ENCODE peak calls at places on chromosomes 7 and 10, in five cellular contexts. X, W, D, S and Y are unnamed samples.

GRCh38 chr7:99272476-99273045 is at the start of gene MYH16:
- DNase-seq in D (no peak), S (peak), X (no peak), W (no peak), Y (no peak)

GRCh38 chr10:53166325-53166724 is 393.7 kb upstream of the MBL2 start:
- DNase-seq in D (no peak), S (no peak), W (no peak), X (no peak), Y (no peak)

GRCh38 chr7:98354511-98355249 is 46.2 kb downstream of the BAIAP2L1 start:
- DNase-seq in X (peak), W (no peak), S (peak), D (peak), Y (peak)

GRCh38 chr10:818526-819220 is 112.8 kb downstream of the LARP4B start:
- DNase-seq in X (no peak), S (no peak), W (no peak), D (no peak), Y (no peak)

GRCh38 chr10:52740913-52741675 is 31.5 kb downstream of the MBL2 start:
- DNase-seq in D (peak), X (peak), W (no peak), S (peak), Y (no peak)

GRCh38 chr10:52208394-52208793 is 105.7 kb upstream of the DKK1 start:
- DNase-seq in X (no peak), S (no peak), D (no peak), W (no peak), Y (no peak)

GRCh38 chr7:129362528-129362927 is 71.7 kb upstream of the STRIP2 start:
- DNase-seq in D (no peak), X (no peak), W (no peak), S (no peak), Y (no peak)

GRCh38 chr10:60114765-60115586 is 208.6 kb upstream of the CCDC6 start:
- DNase-seq in D (peak), X (peak), S (peak), W (no peak), Y (peak)

GRCh38 chr10:101032637-101033201 is 1.7 kb downstream of the SFXN3 start:
- DNase-seq in D (peak), X (no peak), S (peak), W (peak), Y (no peak)

GRCh38 chr7:114879554-114879953 is 42.3 kb upstream of the MDFIC start:
- DNase-seq in X (no peak), W (no peak), D (peak), S (no peak), Y (no peak)

GRCh38 chr7:70694357-70694908 is 437.5 kb upstream of the GALNT17 start:
- DNase-seq in X (no peak), D (peak), S (no peak), W (no peak), Y (no peak)

GRCh38 chr7:107659666-107660065 is 962 bp upstream of the SLC26A4 start:
- DNase-seq in D (peak), S (no peak), X (no peak), W (no peak), Y (no peak)

GRCh38 chr7:1579481-1580421 is 9.9 kb upstream of the PSMG3 start:
- DNase-seq in D (peak), S (peak), X (peak), W (no peak), Y (no peak)

GRCh38 chr7:86647340-86648094 is 3.8 kb downstream of the GRM3 start:
- DNase-seq in X (no peak), S (no peak), D (no peak), W (no peak), Y (no peak)

GRCh38 chr10:72612203-72612826 is 13.6 kb downstream of the MICU1 start:
- DNase-seq in X (no peak), W (no peak), D (peak), S (no peak), Y (peak)

GRCh38 chr10:59299933-59300332 is 62.4 kb downstream of the FAM13C start:
- DNase-seq in W (no peak), D (no peak), S (no peak), X (no peak), Y (no peak)

GRCh38 chr7:9307131-9307530 is 873.7 kb downstream of the NXPH1 start:
- DNase-seq in D (no peak), S (no peak), W (no peak), X (no peak), Y (no peak)

GRCh38 chr10:25226775-25227682 is 52.2 kb downstream of the GPR158 start:
- DNase-seq in D (peak), W (no peak), X (peak), S (peak), Y (peak)

GRCh38 chr7:136887317-136887716 is 18.9 kb downstream of the CHRM2 start:
- DNase-seq in W (no peak), D (no peak), X (no peak), S (no peak), Y (no peak)

GRCh38 chr7:41416208-41416595 is 286.7 kb downstream of the INHBA start:
- DNase-seq in W (no peak), D (no peak), S (no peak), X (no peak), Y (no peak)

GRCh38 chr10:110307805-110308204 is 3.1 kb upstream of the SMNDC1 start:
- DNase-seq in D (peak), X (no peak), W (no peak), S (no peak), Y (no peak)

GRCh38 chr7:8133955-8134733 is 127.8 kb downstream of the ICA1 start:
- DNase-seq in S (no peak), W (no peak), X (no peak), D (no peak), Y (no peak)

GRCh38 chr10:72027498-72027897 is 60.9 kb downstream of the SPOCK2 start:
- DNase-seq in D (peak), W (no peak), X (no peak), S (peak), Y (no peak)

GRCh38 chr10:122861724-122862161 is 16.1 kb upstream of the CUZD1 start:
- DNase-seq in D (peak), X (no peak), W (no peak), S (no peak), Y (no peak)

GRCh38 chr10:117261501-117261900 is 20.6 kb downstream of the SLC18A2 start:
- DNase-seq in D (no peak), W (no peak), X (no peak), S (no peak), Y (no peak)

GRCh38 chr10:103659674-103660363 is 166.3 kb downstream of the NEURL1 start:
- DNase-seq in X (no peak), W (no peak), S (peak), D (peak), Y (peak)

GRCh38 chr7:2110586-2111396 is 122.0 kb downstream of the MAD1L1 start:
- DNase-seq in D (peak), W (no peak), X (no peak), S (peak), Y (no peak)

GRCh38 chr10:13536674-13537366 is 8.0 kb upstream of the BEND7 start:
- DNase-seq in W (no peak), S (peak), X (peak), D (peak), Y (no peak)

GRCh38 chr10:78992333-78992732 is 76.4 kb upstream of the ZMIZ1 start:
- DNase-seq in W (no peak), D (no peak), S (no peak), X (no peak), Y (no peak)

GRCh38 chr10:92848441-92849233 is at the start of gene EXOC6:
- DNase-seq in D (peak), X (peak), S (peak), W (no peak), Y (peak)
- TF ChIP-seq CTCF in D (no peak), X (no peak), S (no peak), W (no peak), Y (peak)

DNA sequence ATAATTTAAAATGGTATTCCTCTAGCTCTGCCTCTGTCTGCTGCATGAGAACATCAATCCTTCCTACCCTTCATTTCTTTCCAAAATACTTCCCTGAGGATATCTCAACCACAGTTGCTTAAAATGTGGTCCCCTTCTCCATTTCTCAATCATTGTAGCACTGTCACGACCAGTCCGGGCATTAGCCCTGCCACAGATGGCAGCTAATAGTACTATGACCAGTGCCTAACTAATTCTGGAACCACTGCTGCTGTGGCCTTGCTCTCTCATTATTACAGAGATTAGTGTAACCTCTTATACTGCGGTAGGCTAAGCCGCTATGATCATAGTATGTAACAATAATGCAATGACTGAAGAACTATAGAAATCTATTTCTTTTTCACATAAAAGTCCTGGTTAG is 66.0 kb downstream of the REEP3 start:
- DNase-seq in S (no peak), W (no peak), D (no peak), X (no peak), Y (no peak)
- TF ChIP-seq CTCF in S (no peak), W (no peak), D (no peak), X (no peak), Y (no peak)

DNA sequence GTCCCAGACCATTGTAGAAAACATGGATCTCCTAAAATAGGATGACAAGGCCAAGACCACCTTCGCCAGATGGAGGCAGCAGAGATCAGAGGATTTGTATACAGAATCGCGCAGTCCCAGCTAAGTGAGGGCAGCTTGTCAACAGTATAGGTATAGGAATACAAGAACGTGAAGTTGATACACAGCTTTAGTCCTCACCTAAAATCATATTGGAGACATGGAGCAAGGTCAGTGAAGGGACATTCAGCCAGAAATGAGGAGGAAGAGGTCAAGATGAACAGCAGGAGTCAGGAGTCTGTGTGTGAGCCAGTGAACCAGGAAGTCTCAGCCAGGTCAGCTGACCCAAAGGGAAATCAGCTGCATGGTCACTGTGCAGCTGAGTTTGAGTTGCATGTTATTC is 263.4 kb upstream of the PRKCQ start:
- DNase-seq in D (no peak), W (no peak), X (no peak), S (no peak), Y (no peak)
- TF ChIP-seq CTCF in D (peak), W (no peak), X (peak), S (no peak), Y (peak)

GRCh38 chr10:97715259-97715874 is 1.8 kb downstream of the MARVELD1 start:
- DNase-seq in W (no peak), D (no peak), S (no peak), X (peak), Y (no peak)

GRCh38 chr10:97714401-97715258 is 1.1 kb downstream of the MARVELD1 start:
- DNase-seq in X (peak), S (no peak), W (peak), D (peak), Y (no peak)

GRCh38 chr10:97713351-97713827 is at the start of gene MARVELD1:
- DNase-seq in D (peak), S (peak), W (peak), X (peak), Y (no peak)

GRCh38 chr10:97711640-97712267 is 1.8 kb upstream of the MARVELD1 start:
- DNase-seq in D (no peak), X (no peak), S (no peak), W (no peak), Y (no peak)

GRCh38 chr10:97713828-97714400 is 384 bp downstream of the MARVELD1 start:
- DNase-seq in X (peak), W (no peak), S (peak), D (peak), Y (no peak)
- TF ChIP-seq CTCF in X (peak), W (peak), S (no peak), D (peak), Y (peak)

DNA sequence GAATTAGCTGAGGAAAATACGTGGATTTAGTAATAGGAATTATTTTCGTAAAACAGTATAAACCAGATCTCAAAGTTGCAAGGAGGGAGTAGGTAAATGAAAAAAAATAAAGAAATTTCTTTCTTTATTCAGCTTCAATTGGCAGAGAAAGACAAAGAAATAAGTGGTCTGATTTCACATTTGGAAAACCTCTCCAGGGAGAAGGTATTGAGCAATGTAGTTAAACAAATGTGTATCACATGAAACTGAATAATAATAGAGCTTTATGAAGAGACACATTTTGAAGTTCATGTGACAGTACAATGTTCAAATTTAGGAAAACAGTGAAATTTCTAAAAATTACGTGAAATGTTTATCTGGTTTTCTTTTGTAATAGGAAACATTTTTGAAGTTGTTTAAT is 63.0 kb downstream of the TAX1BP1 start:
- DNase-seq in W (no peak), S (no peak), X (no peak), D (peak), Y (no peak)
- TF ChIP-seq CTCF in W (no peak), S (no peak), X (no peak), D (no peak), Y (no peak)

GRCh38 chr10:15729890-15730289 is 10.2 kb upstream of the ITGA8 start:
- DNase-seq in S (no peak), W (no peak), D (no peak), X (no peak), Y (no peak)

GRCh38 chr10:15726042-15726441 is 6.3 kb upstream of the ITGA8 start:
- DNase-seq in D (no peak), S (no peak), X (no peak), W (no peak), Y (no peak)

GRCh38 chr10:15730341-15730740 is 10.6 kb upstream of the ITGA8 start:
- DNase-seq in W (no peak), X (no peak), D (no peak), S (no peak), Y (no peak)

GRCh38 chr10:15724683-15725082 is 5.0 kb upstream of the ITGA8 start:
- DNase-seq in W (no peak), D (no peak), S (no peak), X (no peak), Y (no peak)

GRCh38 chr10:15725603-15726002 is 5.9 kb upstream of the ITGA8 start:
- DNase-seq in D (peak), W (no peak), S (peak), X (no peak), Y (peak)
- TF ChIP-seq CTCF in D (peak), W (peak), S (peak), X (peak), Y (peak)